ENCODE peak calls at places on chromosomes 16 and 17, in seven cellular contexts. X is HCEC 1CT, H is anterior cingulate cortex, Q is ACHN, F is AG20443, I is KBM-7, R is NB4. V is an unnamed sample.

GRCh38 chr17:76431509-76431908 is 21.4 kb downstream of the UBE2O start:
- DNase-seq in X (no peak), H (no peak), Q (no peak), F (no peak), I (no peak), R (no peak), V (no peak)

GRCh38 chr17:3738562-3739295 is 15.0 kb downstream of the HASPIN start:
- DNase-seq in X (no peak), H (peak), Q (peak), F (no peak), I (no peak), R (no peak), V (no peak)

GRCh38 chr17:40433551-40434384 is 9.5 kb upstream of the IGFBP4 start:
- DNase-seq in X (peak), H (no peak), Q (peak), F (no peak), I (peak), R (peak), V (peak)

GRCh38 chr17:7560172-7561027 is 1.3 kb upstream of the SENP3 start:
- DNase-seq in X (peak), H (no peak), Q (peak), F (peak), I (peak), R (no peak), V (peak)

GRCh38 chr17:75637561-75637960 is 4.3 kb downstream of the SMIM5 start:
- DNase-seq in X (no peak), H (no peak), Q (no peak), F (no peak), I (no peak), R (no peak), V (no peak)

GRCh38 chr16:75621170-75621477 is 2.0 kb downstream of the ADAT1 start:
- DNase-seq in X (peak), H (no peak), Q (peak), F (peak), I (peak), R (peak), V (no peak)

GRCh38 chr16:30526823-30527634 is 663 bp upstream of the ZNF768 start:
- DNase-seq in X (peak), H (peak), Q (peak), F (peak), I (peak), R (peak), V (peak)

GRCh38 chr16:78297066-78297666 is 197.7 kb downstream of the WWOX start:
- DNase-seq in X (no peak), H (no peak), Q (no peak), F (no peak), I (no peak), R (no peak), V (no peak)

GRCh38 chr17:69286257-69286656 is 40.7 kb downstream of the ABCA5 start:
- DNase-seq in X (peak), H (no peak), Q (no peak), F (no peak), I (no peak), R (no peak), V (no peak)

GRCh38 chr17:67095803-67096202 is 51.4 kb downstream of the CACNG1 start:
- DNase-seq in X (peak), H (no peak), Q (no peak), F (no peak), I (no peak), R (peak), V (no peak)

GRCh38 chr16:878071-878784 is 77.7 kb upstream of the GNG13 start:
- DNase-seq in X (no peak), H (no peak), Q (no peak), F (no peak), I (no peak), R (no peak), V (no peak)